ENCODE peak calls at places on chromosomes 12 and 14, in four cellular contexts. N, B, G and X are unnamed samples.
A peak's percentile ranks its signal among the peaks of the same experiment; 100 is the strongest.

GRCh38 chr14:81450100-81450531 is 50.0 kb upstream of the STON2 start:
- ATAC-seq in N (no peak), B (no peak), G (peak; percentile 85), X (peak; percentile 70)

GRCh38 chr12:29561736-29562135 is 64.2 kb upstream of the OVCH1 start:
- ATAC-seq in N (no peak), B (no peak), G (no peak), X (peak; percentile 32)

GRCh38 chr12:108722463-108722862 is 8.9 kb downstream of the CORO1C start:
- ATAC-seq in N (no peak), B (no peak), G (no peak), X (peak; percentile 10)

GRCh38 chr14:92702441-92702918 is 45.9 kb downstream of the LGMN start:
- ATAC-seq in N (no peak), B (no peak), G (peak; percentile 49), X (peak; percentile 52)

GRCh38 chr14:68074765-68075381 is 255.3 kb downstream of the RAD51B start:
- ATAC-seq in N (no peak), B (no peak), G (no peak), X (no peak)

GRCh38 chr14:69664865-69665526 is 53.6 kb downstream of the SUSD6 start:
- ATAC-seq in N (no peak), B (no peak), G (peak; percentile 84), X (peak; percentile 23)

GRCh38 chr14:104770851-104771272 is 17.9 kb downstream of the SIVA1 start:
- ATAC-seq in N (no peak), B (no peak), G (no peak), X (no peak)

GRCh38 chr14:64726585-64726890 is 22.3 kb downstream of the PLEKHG3 start:
- ATAC-seq in N (no peak), B (peak; percentile 67), G (no peak), X (no peak)

GRCh38 chr12:107597695-107598410 is 87.7 kb upstream of the PWP1 start:
- ATAC-seq in N (no peak), B (no peak), G (no peak), X (no peak)

GRCh38 chr12:87849074-87849473 is 180.1 kb downstream of the C12orf50 start:
- ATAC-seq in N (no peak), B (no peak), G (no peak), X (no peak)

GRCh38 chr14:93305708-93306418 is 27.0 kb downstream of the BTBD7 start:
- ATAC-seq in N (no peak), B (no peak), G (no peak), X (no peak)

GRCh38 chr14:25090716-25091454 is 40.9 kb upstream of the STXBP6 start:
- ATAC-seq in N (no peak), B (no peak), G (no peak), X (no peak)

GRCh38 chr12:116060765-116061164 is 216.7 kb downstream of the MED13L start:
- ATAC-seq in N (peak; percentile 60), B (peak; percentile 95), G (no peak), X (no peak)

GRCh38 chr12:71865166-71865713 is 25.7 kb downstream of the TBC1D15 start:
- ATAC-seq in N (no peak), B (peak; percentile 40), G (no peak), X (no peak)

GRCh38 chr12:646303-647038 is 16.8 kb downstream of the NINJ2 start:
- ATAC-seq in N (no peak), B (no peak), G (peak; percentile 53), X (peak; percentile 60)

GRCh38 chr12:47067176-47067575 is 12.2 kb upstream of the PCED1B start:
- ATAC-seq in N (no peak), B (peak; percentile 61), G (no peak), X (no peak)

GRCh38 chr14:95256011-95256775 is 63.5 kb downstream of the CLMN start:
- ATAC-seq in N (no peak), B (no peak), G (no peak), X (no peak)

GRCh38 chr12:14656846-14657245 is 39.6 kb downstream of the GUCY2C start:
- ATAC-seq in N (no peak), B (no peak), G (no peak), X (no peak)

GRCh38 chr12:40819427-40820108 is 127.3 kb downstream of the CNTN1 start:
- ATAC-seq in N (no peak), B (no peak), G (no peak), X (peak; percentile 84)

GRCh38 chr12:92729773-92730305 is 27.1 kb downstream of the PLEKHG7 start:
- ATAC-seq in N (no peak), B (no peak), G (no peak), X (no peak)

GRCh38 chr14:34364201-34364600 is 97.8 kb downstream of the SPTSSA start:
- ATAC-seq in N (no peak), B (no peak), G (no peak), X (no peak)

GRCh38 chr12:109385339-109386078 is 37.8 kb downstream of the MYO1H start:
- ATAC-seq in N (no peak), B (no peak), G (peak; percentile 69), X (peak; percentile 87)

GRCh38 chr12:85280138-85280983 is at the start of gene ALX1:
- ATAC-seq in N (no peak), B (no peak), G (no peak), X (peak; percentile 47)

GRCh38 chr12:102618197-102618897 is 138.0 kb upstream of the IGF1 start:
- ATAC-seq in N (no peak), B (no peak), G (peak; percentile 31), X (no peak)

GRCh38 chr12:7060353-7060954 is at the start of gene C1S:
- ATAC-seq in N (no peak), B (no peak), G (peak; percentile 98), X (peak; percentile 99)

GRCh38 chr14:105059035-105059916 is 6.0 kb downstream of the GPR132 start:
- ATAC-seq in N (peak; percentile 66), B (peak; percentile 71), G (no peak), X (peak; percentile 39)

GRCh38 chr12:124636138-124636968 is 68.9 kb upstream of the NCOR2 start:
- ATAC-seq in N (peak; percentile 72), B (peak; percentile 89), G (no peak), X (no peak)

GRCh38 chr14:54498095-54498531 is 9.3 kb upstream of the GMFB start:
- ATAC-seq in N (no peak), B (no peak), G (peak; percentile 41), X (no peak)

GRCh38 chr12:23083267-23083666 is 458.3 kb downstream of the ETNK1 start:
- ATAC-seq in N (no peak), B (no peak), G (no peak), X (no peak)